ENCODE peak calls at places on chromosomes 5 and 9, in five cellular contexts. H, U, F, W and I are unnamed samples.

GRCh38 chr5:63959177-63959982 is 2.9 kb downstream of the HTR1A start:
- DNase-seq in H (peak; percentile 7), U (no peak), F (no peak), W (no peak), I (no peak)

GRCh38 chr5:6656680-6657079 is 23.4 kb downstream of the SRD5A1 start:
- DNase-seq in H (no peak), U (no peak), F (no peak), W (no peak), I (no peak)

GRCh38 chr9:93114169-93114983 is 18.4 kb downstream of the CARD19 start:
- DNase-seq in H (no peak), U (no peak), F (no peak), W (peak; percentile 43), I (no peak)

GRCh38 chr9:128118472-128118857 is 9.1 kb downstream of the PTGES2 start:
- DNase-seq in H (no peak), U (no peak), F (no peak), W (no peak), I (no peak)

GRCh38 chr5:36607114-36607561 is 732 bp downstream of the SLC1A3 start:
- DNase-seq in H (no peak), U (no peak), F (peak; percentile 62), W (no peak), I (no peak)

GRCh38 chr5:170782438-170782837 is 1.1 kb upstream of the GABRP start:
- DNase-seq in H (no peak), U (no peak), F (no peak), W (no peak), I (no peak)

GRCh38 chr9:107644774-107645463 is 155.3 kb upstream of the KLF4 start:
- DNase-seq in H (no peak), U (no peak), F (no peak), W (no peak), I (no peak)

GRCh38 chr9:96135071-96135825 is 166.7 kb downstream of the HSD17B3 start:
- DNase-seq in H (no peak), U (no peak), F (no peak), W (no peak), I (no peak)

GRCh38 chr9:94837404-94837803 is 110.9 kb downstream of the AOPEP start:
- DNase-seq in H (no peak), U (no peak), F (no peak), W (no peak), I (no peak)

GRCh38 chr9:88529496-88529895 is 5.5 kb upstream of the NXNL2 start:
- DNase-seq in H (no peak), U (no peak), F (no peak), W (no peak), I (no peak)

GRCh38 chr9:117407436-117408022 is 7.3 kb downstream of the ASTN2 start:
- DNase-seq in H (no peak), U (no peak), F (no peak), W (no peak), I (no peak)

GRCh38 chr9:75582870-75583269 is 307.6 kb upstream of the PCSK5 start:
- DNase-seq in H (no peak), U (no peak), F (no peak), W (no peak), I (no peak)

GRCh38 chr5:178318382-178318781 is 85.8 kb upstream of the PHYKPL start:
- DNase-seq in H (no peak), U (no peak), F (no peak), W (no peak), I (no peak)

GRCh38 chr5:139422307-139422893 is 16.9 kb downstream of the DNAJC18 start:
- DNase-seq in H (peak; percentile 74), U (no peak), F (peak; percentile 79), W (peak; percentile 78), I (peak; percentile 66)

GRCh38 chr5:90655423-90655822 is 96.8 kb downstream of the ADGRV1 start:
- DNase-seq in H (no peak), U (no peak), F (no peak), W (no peak), I (no peak)

GRCh38 chr9:114804504-114804903 is 1.3 kb downstream of the TNFSF15 start:
- DNase-seq in H (no peak), U (no peak), F (no peak), W (no peak), I (peak; percentile 50)

GRCh38 chr9:114226289-114227055 is 71.1 kb downstream of the COL27A1 start:
- DNase-seq in H (no peak), U (no peak), F (no peak), W (no peak), I (no peak)

GRCh38 chr5:169756071-169756765 is 119.1 kb downstream of the DOCK2 start:
- DNase-seq in H (no peak), U (no peak), F (no peak), W (no peak), I (no peak)

GRCh38 chr5:103031607-103032006 is 88.3 kb downstream of the GIN1 start:
- DNase-seq in H (no peak), U (no peak), F (peak; percentile 8), W (peak; percentile 9), I (no peak)

GRCh38 chr5:71747182-71747581 is 28.1 kb downstream of the CARTPT start:
- DNase-seq in H (no peak), U (no peak), F (no peak), W (no peak), I (no peak)

DNA sequence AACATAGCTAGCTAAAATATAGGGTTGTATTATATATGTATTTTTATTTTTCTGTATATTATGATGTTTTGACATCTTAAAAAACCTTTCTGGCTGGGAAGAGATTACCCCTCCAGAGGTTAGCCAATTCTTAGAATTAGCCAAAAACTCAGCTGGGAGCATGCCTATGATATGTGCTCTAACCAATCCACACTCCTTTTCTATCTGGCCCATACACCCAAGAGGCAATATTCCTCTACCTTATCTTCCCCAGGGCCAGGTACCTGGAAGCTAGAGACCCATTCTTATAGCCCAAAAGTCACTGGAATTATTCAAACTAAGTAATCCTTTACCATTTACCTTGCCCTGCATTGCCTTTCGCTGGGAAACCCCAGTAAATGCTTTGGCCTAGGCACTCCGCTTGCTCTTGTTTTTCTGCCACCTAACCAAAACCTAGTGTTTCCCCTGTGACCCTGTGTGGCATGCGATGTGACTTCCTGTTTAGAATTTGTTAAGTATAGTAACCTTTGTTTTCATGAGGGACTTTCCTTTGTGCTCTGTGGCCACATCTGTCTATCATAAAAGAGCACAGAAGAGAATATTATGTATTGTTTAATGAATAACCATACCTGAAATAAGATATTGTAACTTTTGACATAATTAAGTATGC is 37.4 kb downstream of the CSNK1G3 start:
- DNase-seq in H (no peak), U (peak; percentile 85), F (no peak), W (no peak), I (no peak)
- TF ChIP-seq FOXM1 in H (no peak), U (peak; percentile 88), F (no peak), W (no peak), I (no peak)

GRCh38 chr9:82490019-82490499 is 501.5 kb downstream of the SPATA31D1 start:
- DNase-seq in H (no peak), U (no peak), F (no peak), W (no peak), I (no peak)

GRCh38 chr9:82489579-82489915 is 501.0 kb downstream of the SPATA31D1 start:
- DNase-seq in H (no peak), U (no peak), F (no peak), W (no peak), I (no peak)

GRCh38 chr9:82488319-82488701 is 499.7 kb downstream of the SPATA31D1 start:
- DNase-seq in H (peak; percentile 30), U (no peak), F (no peak), W (no peak), I (no peak)

GRCh38 chr9:82491604-82492003 is 503.0 kb downstream of the SPATA31D1 start:
- DNase-seq in H (no peak), U (no peak), F (no peak), W (no peak), I (no peak)

DNA sequence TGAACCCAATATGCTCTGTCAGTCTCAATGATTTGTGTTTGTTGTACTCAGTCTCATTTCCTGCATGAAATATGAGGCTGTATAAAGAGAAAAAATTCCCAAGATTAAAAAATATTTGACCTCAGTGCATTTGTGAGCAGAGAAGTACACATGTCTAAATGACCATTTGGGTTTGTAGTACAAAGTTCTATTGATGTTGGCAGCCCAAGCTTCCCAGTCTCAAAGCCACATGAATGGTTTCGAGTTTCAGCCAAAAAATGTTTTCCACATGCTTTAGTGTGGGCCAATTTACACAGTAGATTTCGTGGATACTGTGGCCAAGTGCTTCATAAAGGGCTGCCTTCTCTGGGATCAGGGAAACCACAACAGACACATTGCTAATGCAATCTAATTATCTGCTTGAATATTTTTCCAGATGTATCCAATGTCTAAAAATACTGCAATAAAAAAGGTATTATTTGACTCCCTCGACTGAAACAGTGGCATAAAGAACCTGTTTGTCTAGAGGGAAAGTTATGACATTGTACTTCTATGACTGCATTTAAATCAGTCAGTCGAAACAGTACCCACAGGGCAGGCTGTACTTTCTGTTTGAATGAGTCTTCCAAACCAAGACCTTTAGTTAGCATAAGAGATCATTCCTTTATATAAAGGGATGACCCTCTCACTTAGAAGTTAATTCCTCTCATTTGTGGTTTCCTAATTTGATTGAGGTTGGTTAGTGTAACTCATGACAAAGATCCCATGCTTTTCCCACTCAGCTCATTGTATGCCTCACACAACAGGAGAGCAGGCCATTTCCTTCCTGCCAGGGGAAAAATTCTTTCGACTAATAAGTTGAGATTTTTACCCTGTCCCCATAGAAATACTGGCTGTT is 500.4 kb downstream of the SPATA31D1 start:
- DNase-seq in H (peak; percentile 22), U (no peak), F (no peak), W (no peak), I (peak; percentile 80)
- TF ChIP-seq FOXM1 in H (no peak), U (no peak), F (no peak), W (no peak), I (no peak)

GRCh38 chr9:32928145-32928763 is 73.2 kb downstream of the APTX start:
- DNase-seq in H (no peak), U (no peak), F (no peak), W (no peak), I (no peak)
- TF ChIP-seq FOXM1 in H (no peak), U (no peak), F (no peak), W (no peak), I (no peak)

GRCh38 chr5:8912106-8912505 is 633.8 kb downstream of the SEMA5A start:
- DNase-seq in H (no peak), U (no peak), F (no peak), W (no peak), I (no peak)

GRCh38 chr5:8908055-8908683 is 637.7 kb downstream of the SEMA5A start:
- DNase-seq in H (peak; percentile 41), U (no peak), F (peak; percentile 46), W (peak; percentile 43), I (no peak)

GRCh38 chr5:8905021-8905420 is 640.9 kb downstream of the SEMA5A start:
- DNase-seq in H (no peak), U (no peak), F (no peak), W (no peak), I (no peak)

GRCh38 chr5:8907168-8907868 is 638.6 kb downstream of the SEMA5A start:
- DNase-seq in H (no peak), U (no peak), F (no peak), W (no peak), I (no peak)

DNA sequence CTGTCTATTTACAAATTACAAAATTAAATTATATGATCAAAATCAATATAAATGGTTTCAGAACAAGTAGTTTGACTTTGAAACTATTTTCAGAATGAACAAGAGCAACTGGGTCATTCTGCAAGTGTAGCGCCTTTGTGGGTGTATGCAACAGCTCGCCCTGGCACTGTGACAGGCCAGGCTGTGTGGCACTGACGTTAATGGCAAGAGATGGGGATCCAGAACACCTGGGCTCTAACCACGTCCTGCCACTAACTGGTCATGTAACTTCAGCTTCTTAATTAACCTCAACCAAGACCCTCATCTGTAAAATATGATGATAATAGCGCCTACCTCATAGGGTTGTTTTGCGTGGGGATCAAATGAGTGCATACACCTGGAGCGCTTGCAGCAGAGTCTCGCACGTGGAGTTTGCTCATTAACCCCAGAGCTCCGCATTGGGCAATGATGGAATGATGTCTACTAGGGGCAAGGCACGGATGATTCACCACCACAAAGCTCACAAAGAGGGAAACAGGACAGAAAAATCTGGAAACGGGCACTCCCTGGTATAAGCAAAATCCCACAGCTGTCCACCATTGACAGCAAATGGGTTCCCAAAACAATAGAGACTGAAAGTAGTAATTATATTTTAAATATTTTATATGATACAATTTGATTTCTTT is 639.4 kb downstream of the SEMA5A start:
- DNase-seq in H (no peak), U (no peak), F (no peak), W (no peak), I (no peak)
- TF ChIP-seq FOXM1 in H (no peak), U (no peak), F (no peak), W (no peak), I (no peak)